ENCODE peak calls at places on chromosome 9, in four cellular contexts. One of them, this sample, is unnamed.

GRCh38 chr9:124284237-124284831 is 26.6 kb downstream of the NEK6 start:
- DNase-seq in body of pancreas: no peak
- DNase-seq in foreskin fibroblast: no peak
- DNase-seq in type B pancreatic cell: no peak
- DNase-seq in this sample: no peak

GRCh38 chr9:70408393-70409040 is 5.9 kb downstream of the KLF9 start:
- DNase-seq in body of pancreas: no peak
- DNase-seq in foreskin fibroblast: no peak
- DNase-seq in type B pancreatic cell: no peak
- DNase-seq in this sample: no peak

GRCh38 chr9:137550958-137551655 is 572 bp upstream of the MRPL41 start:
- DNase-seq in body of pancreas: no peak
- DNase-seq in foreskin fibroblast: no peak
- DNase-seq in type B pancreatic cell: no peak
- DNase-seq in this sample: no peak

GRCh38 chr9:86282979-86283535 is 719 bp upstream of the ISCA1 start:
- DNase-seq in body of pancreas: no peak
- DNase-seq in foreskin fibroblast: peak; percentile 90
- DNase-seq in type B pancreatic cell: no peak
- DNase-seq in this sample: no peak

GRCh38 chr9:32385135-32385884 is 867 bp downstream of the ACO1 start:
- DNase-seq in body of pancreas: no peak
- DNase-seq in foreskin fibroblast: no peak
- DNase-seq in type B pancreatic cell: no peak
- DNase-seq in this sample: no peak

GRCh38 chr9:121153642-121154041 is 48.0 kb downstream of the RAB14 start:
- DNase-seq in body of pancreas: no peak
- DNase-seq in foreskin fibroblast: no peak
- DNase-seq in type B pancreatic cell: no peak
- DNase-seq in this sample: no peak

GRCh38 chr9:27548055-27548741 is 18.6 kb upstream of the MOB3B start:
- DNase-seq in body of pancreas: no peak
- DNase-seq in foreskin fibroblast: no peak
- DNase-seq in type B pancreatic cell: no peak
- DNase-seq in this sample: no peak

GRCh38 chr9:137275203-137275936 is 2.2 kb upstream of the TOR4A start:
- DNase-seq in body of pancreas: peak; percentile 12
- DNase-seq in foreskin fibroblast: no peak
- DNase-seq in type B pancreatic cell: peak; percentile 66
- DNase-seq in this sample: no peak

GRCh38 chr9:136928591-136928990 is 15.9 kb downstream of the FBXW5 start:
- DNase-seq in body of pancreas: no peak
- DNase-seq in foreskin fibroblast: no peak
- DNase-seq in type B pancreatic cell: no peak
- DNase-seq in this sample: no peak

GRCh38 chr9:71119746-71120145 is 1.7 kb downstream of the TRPM3 start:
- DNase-seq in body of pancreas: no peak
- DNase-seq in foreskin fibroblast: no peak
- DNase-seq in type B pancreatic cell: no peak
- DNase-seq in this sample: no peak

GRCh38 chr9:8677725-8678124 is 878.1 kb upstream of the DMAC1 start:
- DNase-seq in body of pancreas: no peak
- DNase-seq in foreskin fibroblast: no peak
- DNase-seq in type B pancreatic cell: no peak
- DNase-seq in this sample: no peak

GRCh38 chr9:28264368-28264767 is 691.1 kb upstream of the C9orf72 start:
- DNase-seq in body of pancreas: no peak
- DNase-seq in foreskin fibroblast: peak; percentile 11
- DNase-seq in type B pancreatic cell: no peak
- DNase-seq in this sample: no peak

GRCh38 chr9:90991953-90992352 is 190.3 kb downstream of the SYK start:
- DNase-seq in body of pancreas: no peak
- DNase-seq in foreskin fibroblast: peak; percentile 26
- DNase-seq in type B pancreatic cell: no peak
- DNase-seq in this sample: no peak

GRCh38 chr9:125405938-125406811 is 144.5 kb downstream of the GAPVD1 start:
- DNase-seq in body of pancreas: no peak
- DNase-seq in foreskin fibroblast: no peak
- DNase-seq in type B pancreatic cell: no peak
- DNase-seq in this sample: no peak

GRCh38 chr9:38771593-38771992 is 51.7 kb upstream of the FAM240B start:
- DNase-seq in body of pancreas: no peak
- DNase-seq in foreskin fibroblast: no peak
- DNase-seq in type B pancreatic cell: no peak
- DNase-seq in this sample: no peak

GRCh38 chr9:118148990-118149389 is 444.8 kb downstream of the TLR4 start:
- DNase-seq in body of pancreas: no peak
- DNase-seq in foreskin fibroblast: no peak
- DNase-seq in type B pancreatic cell: no peak
- DNase-seq in this sample: no peak

GRCh38 chr9:108184941-108185340 is 670.8 kb downstream of the ACTL7B start:
- DNase-seq in body of pancreas: peak; percentile 25
- DNase-seq in foreskin fibroblast: peak; percentile 40
- DNase-seq in type B pancreatic cell: no peak
- DNase-seq in this sample: no peak

GRCh38 chr9:81557957-81558791 is 131.2 kb downstream of the TLE1 start:
- DNase-seq in body of pancreas: peak; percentile 65
- DNase-seq in foreskin fibroblast: peak; percentile 81
- DNase-seq in type B pancreatic cell: no peak
- DNase-seq in this sample: no peak

GRCh38 chr9:122807271-122807900 is 7.5 kb downstream of the OR1K1 start:
- DNase-seq in body of pancreas: no peak
- DNase-seq in foreskin fibroblast: peak; percentile 17
- DNase-seq in type B pancreatic cell: no peak
- DNase-seq in this sample: no peak

GRCh38 chr9:130732131-130732530 is 38.6 kb downstream of the EXOSC2 start:
- DNase-seq in body of pancreas: no peak
- DNase-seq in foreskin fibroblast: no peak
- DNase-seq in type B pancreatic cell: no peak
- DNase-seq in this sample: no peak

GRCh38 chr9:89797970-89798369 is 193.2 kb downstream of the GADD45G start:
- DNase-seq in body of pancreas: no peak
- DNase-seq in foreskin fibroblast: no peak
- DNase-seq in type B pancreatic cell: no peak
- DNase-seq in this sample: no peak

GRCh38 chr9:76691761-76692313 is 72.4 kb upstream of the PCA3 start:
- DNase-seq in body of pancreas: no peak
- DNase-seq in foreskin fibroblast: no peak
- DNase-seq in type B pancreatic cell: no peak
- DNase-seq in this sample: no peak

GRCh38 chr9:36623280-36623679 is 50.6 kb downstream of the MELK start:
- DNase-seq in body of pancreas: no peak
- DNase-seq in foreskin fibroblast: peak; percentile 50
- DNase-seq in type B pancreatic cell: no peak
- DNase-seq in this sample: no peak

GRCh38 chr9:121692606-121693505 is 41.4 kb downstream of the DAB2IP start:
- DNase-seq in body of pancreas: peak; percentile 51
- DNase-seq in foreskin fibroblast: no peak
- DNase-seq in type B pancreatic cell: no peak
- DNase-seq in this sample: no peak

GRCh38 chr9:98873535-98874432 is 66.3 kb downstream of the GALNT12 start:
- DNase-seq in body of pancreas: peak; percentile 58
- DNase-seq in foreskin fibroblast: peak; percentile 26
- DNase-seq in type B pancreatic cell: no peak
- DNase-seq in this sample: no peak

GRCh38 chr9:33366979-33367480 is 35.3 kb downstream of the AQP7 start:
- DNase-seq in body of pancreas: no peak
- DNase-seq in foreskin fibroblast: no peak
- DNase-seq in type B pancreatic cell: peak; percentile 20
- DNase-seq in this sample: no peak

GRCh38 chr9:110115341-110115820 is 92.6 kb downstream of the C9orf152 start:
- DNase-seq in body of pancreas: no peak
- DNase-seq in foreskin fibroblast: peak; percentile 64
- DNase-seq in type B pancreatic cell: no peak
- DNase-seq in this sample: no peak

GRCh38 chr9:84754896-84755295 is 85.4 kb downstream of the NTRK2 start:
- DNase-seq in body of pancreas: no peak
- DNase-seq in foreskin fibroblast: no peak
- DNase-seq in type B pancreatic cell: no peak
- DNase-seq in this sample: no peak

GRCh38 chr9:137451976-137452760 is 7.0 kb downstream of the NSMF start:
- DNase-seq in body of pancreas: peak; percentile 10
- DNase-seq in foreskin fibroblast: no peak
- DNase-seq in type B pancreatic cell: no peak
- DNase-seq in this sample: no peak

GRCh38 chr9:126301196-126301595 is 25.4 kb upstream of the MVB12B start:
- DNase-seq in body of pancreas: no peak
- DNase-seq in foreskin fibroblast: no peak
- DNase-seq in type B pancreatic cell: no peak
- DNase-seq in this sample: no peak

GRCh38 chr9:133063500-133064231 is 1.9 kb downstream of the CEL start:
- DNase-seq in body of pancreas: peak; percentile 56
- DNase-seq in foreskin fibroblast: no peak
- DNase-seq in type B pancreatic cell: no peak
- DNase-seq in this sample: no peak

GRCh38 chr9:19174127-19174921 is 47.0 kb upstream of the PLIN2 start:
- DNase-seq in body of pancreas: peak; percentile 56
- DNase-seq in foreskin fibroblast: peak; percentile 94
- DNase-seq in type B pancreatic cell: no peak
- DNase-seq in this sample: peak; percentile 77

GRCh38 chr9:91890662-91891061 is 59.4 kb downstream of the ROR2 start:
- DNase-seq in body of pancreas: no peak
- DNase-seq in foreskin fibroblast: no peak
- DNase-seq in type B pancreatic cell: no peak
- DNase-seq in this sample: no peak

GRCh38 chr9:132744881-132745761 is 74.9 kb downstream of the GTF3C4 start:
- DNase-seq in body of pancreas: no peak
- DNase-seq in foreskin fibroblast: peak; percentile 3
- DNase-seq in type B pancreatic cell: no peak
- DNase-seq in this sample: no peak

GRCh38 chr9:79165006-79165405 is 406.8 kb upstream of the TLE4 start:
- DNase-seq in body of pancreas: no peak
- DNase-seq in foreskin fibroblast: peak; percentile 38
- DNase-seq in type B pancreatic cell: no peak
- DNase-seq in this sample: no peak

GRCh38 chr9:93861736-93862358 is 93.3 kb downstream of the BARX1 start:
- DNase-seq in body of pancreas: no peak
- DNase-seq in foreskin fibroblast: no peak
- DNase-seq in type B pancreatic cell: no peak
- DNase-seq in this sample: no peak

GRCh38 chr9:7360513-7360912 is 439.1 kb downstream of the DMAC1 start:
- DNase-seq in body of pancreas: no peak
- DNase-seq in foreskin fibroblast: no peak
- DNase-seq in type B pancreatic cell: no peak
- DNase-seq in this sample: no peak

GRCh38 chr9:136575626-136576268 is 29.9 kb upstream of the NOTCH1 start:
- DNase-seq in body of pancreas: no peak
- DNase-seq in foreskin fibroblast: no peak
- DNase-seq in type B pancreatic cell: no peak
- DNase-seq in this sample: no peak

GRCh38 chr9:133420392-133420827 is 1.8 kb upstream of the ADAMTS13 start:
- DNase-seq in body of pancreas: no peak
- DNase-seq in foreskin fibroblast: no peak
- DNase-seq in type B pancreatic cell: no peak
- DNase-seq in this sample: peak; percentile 86

GRCh38 chr9:119852399-119852798 is 483.2 kb upstream of the BRINP1 start:
- DNase-seq in body of pancreas: no peak
- DNase-seq in foreskin fibroblast: no peak
- DNase-seq in type B pancreatic cell: no peak
- DNase-seq in this sample: no peak

DNA sequence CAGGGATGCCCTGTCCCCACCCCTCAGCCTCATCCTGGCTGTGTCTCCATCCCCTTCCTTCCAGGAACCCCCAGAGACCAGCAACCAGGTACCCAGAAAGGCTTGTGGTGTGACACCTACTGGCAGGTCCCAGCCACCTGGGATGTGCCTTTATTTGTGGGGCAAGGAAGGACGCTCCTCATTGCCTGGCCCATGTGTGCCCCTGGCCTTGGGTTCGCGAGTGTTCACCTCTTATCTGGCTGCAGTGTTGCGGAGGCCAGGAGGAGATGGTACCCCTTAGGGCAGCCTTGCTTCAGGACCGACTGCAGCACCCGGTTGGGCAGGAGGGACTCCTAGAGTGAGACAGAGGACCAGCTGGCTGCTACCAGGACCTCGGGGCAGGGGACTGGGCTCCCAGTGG is 8.8 kb downstream of the C9orf50 start:
- DNase-seq in body of pancreas: no peak
- DNase-seq in foreskin fibroblast: no peak
- DNase-seq in type B pancreatic cell: no peak
- DNase-seq in this sample: no peak
- TF ChIP-seq CTCF in body of pancreas: no peak
- TF ChIP-seq CTCF in foreskin fibroblast: no peak
- TF ChIP-seq CTCF in type B pancreatic cell: no peak
- TF ChIP-seq CTCF in this sample: no peak

GRCh38 chr9:34375901-34376595 is 650 bp downstream of the MYORG start:
- DNase-seq in body of pancreas: peak; percentile 77
- DNase-seq in foreskin fibroblast: no peak
- DNase-seq in type B pancreatic cell: peak; percentile 66
- DNase-seq in this sample: peak; percentile 62
- TF ChIP-seq CTCF in body of pancreas: peak; percentile 41
- TF ChIP-seq CTCF in foreskin fibroblast: no peak
- TF ChIP-seq CTCF in type B pancreatic cell: no peak
- TF ChIP-seq CTCF in this sample: no peak

GRCh38 chr9:88106492-88106891 is 31.8 kb downstream of the SPATA31C2 start:
- DNase-seq in body of pancreas: peak; percentile 31
- DNase-seq in foreskin fibroblast: peak; percentile 1
- DNase-seq in type B pancreatic cell: no peak
- DNase-seq in this sample: no peak
- TF ChIP-seq CTCF in body of pancreas: peak; percentile 72
- TF ChIP-seq CTCF in foreskin fibroblast: peak; percentile 61
- TF ChIP-seq CTCF in type B pancreatic cell: peak; percentile 61
- TF ChIP-seq CTCF in this sample: peak; percentile 36

DNA sequence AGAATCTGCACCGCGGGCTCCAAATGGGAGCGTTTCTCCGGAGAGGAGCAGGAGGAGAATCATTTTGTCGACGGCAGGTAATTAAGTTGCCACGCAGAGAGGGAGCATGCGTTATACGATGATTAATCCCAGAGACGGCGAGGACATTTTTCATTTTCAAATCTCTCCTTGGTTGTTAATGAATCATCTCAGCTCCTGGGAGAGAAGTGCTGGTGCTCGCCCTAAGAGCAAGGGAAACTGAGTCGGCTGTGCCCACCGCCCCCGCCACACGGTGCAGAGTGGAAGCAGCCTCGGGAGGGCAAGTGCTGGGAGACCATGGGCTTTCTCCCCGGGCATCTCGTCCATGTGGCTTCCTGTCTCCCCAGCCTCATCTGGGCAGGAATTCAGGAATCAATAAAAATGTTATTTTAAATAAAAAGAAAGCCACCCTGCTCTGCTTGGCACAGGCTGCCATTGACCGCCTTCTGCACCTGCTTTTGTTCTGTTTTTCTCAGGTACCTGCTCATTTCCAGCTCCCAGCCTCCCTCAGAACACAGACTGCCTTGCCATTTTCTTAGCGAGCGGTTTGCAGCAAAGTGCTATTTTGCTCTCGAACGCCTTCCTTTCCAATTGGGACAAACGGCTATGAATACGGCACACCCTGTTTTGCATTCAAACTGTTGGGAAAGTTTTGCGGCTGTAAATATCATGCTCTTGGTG is 24.9 kb upstream of the FCN1 start:
- DNase-seq in body of pancreas: no peak
- DNase-seq in foreskin fibroblast: peak; percentile 18
- DNase-seq in type B pancreatic cell: no peak
- DNase-seq in this sample: no peak
- TF ChIP-seq CTCF in body of pancreas: no peak
- TF ChIP-seq CTCF in foreskin fibroblast: no peak
- TF ChIP-seq CTCF in type B pancreatic cell: no peak
- TF ChIP-seq CTCF in this sample: no peak